ENCODE peak calls at places on chromosomes 2 and 18, in six cellular contexts. L is GM23338, G is A549, Q is body of pancreas, Y is colonic mucosa, I is cardiac muscle cell. O is an unnamed sample.

GRCh38 chr2:138602166-138602460 is 100.5 kb downstream of the SPOPL start:
- DNase-seq in G (no peak), Q (no peak), L (peak), Y (no peak), I (no peak), O (no peak)

GRCh38 chr2:118709786-118710185 is 137.7 kb downstream of the EN1 start:
- DNase-seq in I (no peak), Q (peak), L (no peak), Y (no peak), G (no peak), O (no peak)

GRCh38 chr2:50143822-50144575 is 887.9 kb downstream of the NRXN1 start:
- DNase-seq in G (peak), Y (no peak), I (peak), Q (peak), L (peak), O (peak)

GRCh38 chr2:64692401-64692800 is 38.7 kb upstream of the SERTAD2 start:
- DNase-seq in L (no peak), Y (no peak), Q (no peak), G (no peak), I (peak), O (peak)

GRCh38 chr2:158837645-158838044 is 42.5 kb downstream of the DAPL1 start:
- DNase-seq in G (no peak), Q (no peak), Y (no peak), I (no peak), L (no peak), O (no peak)

GRCh38 chr2:224946911-224947310 is 95.4 kb downstream of the DOCK10 start:
- DNase-seq in Y (no peak), L (no peak), Q (no peak), G (no peak), I (peak), O (peak)

GRCh38 chr2:97675714-97676113 is 6.2 kb downstream of the C2orf92 start:
- DNase-seq in G (no peak), Y (no peak), L (no peak), I (no peak), Q (no peak), O (no peak)

GRCh38 chr2:201256001-201256544 is 4.3 kb upstream of the CASP8 start:
- DNase-seq in I (no peak), G (no peak), L (no peak), Q (no peak), Y (no peak), O (no peak)

GRCh38 chr2:172082105-172082943 is 3.0 kb upstream of the DLX1 start:
- DNase-seq in Y (no peak), I (no peak), L (peak), G (no peak), Q (no peak), O (no peak)

GRCh38 chr18:2881490-2882195 is 34.8 kb downstream of the EMILIN2 start:
- DNase-seq in L (no peak), Y (no peak), Q (peak), I (peak), G (no peak), O (no peak)

GRCh38 chr2:147098946-147099345 is 745.9 kb upstream of the ACVR2A start:
- DNase-seq in L (no peak), I (peak), Q (no peak), G (no peak), Y (no peak), O (no peak)

GRCh38 chr2:146764301-146764700 is 1080.5 kb upstream of the ACVR2A start:
- DNase-seq in I (peak), G (no peak), Y (no peak), L (no peak), Q (no peak), O (no peak)

GRCh38 chr2:230950833-230951339 is 25.8 kb upstream of the GPR55 start:
- DNase-seq in Q (no peak), Y (no peak), L (no peak), I (no peak), G (no peak), O (no peak)

GRCh38 chr18:47407736-47408135 is 156.3 kb upstream of the SKOR2 start:
- DNase-seq in Q (no peak), I (no peak), Y (no peak), L (no peak), G (no peak), O (no peak)

GRCh38 chr2:157662401-157662800 is 33.7 kb upstream of the ACVR1C start:
- DNase-seq in G (no peak), I (no peak), Q (no peak), Y (no peak), L (no peak), O (peak)

GRCh38 chr2:238847432-238847801 is 468 bp upstream of the TWIST2 start:
- DNase-seq in L (peak), Y (no peak), G (no peak), I (no peak), Q (no peak), O (no peak)

GRCh38 chr2:85091838-85092237 is 41.4 kb upstream of the TCF7L1 start:
- DNase-seq in L (no peak), Y (no peak), Q (no peak), I (no peak), G (no peak), O (no peak)

GRCh38 chr2:169523681-169524080 is 14.2 kb downstream of the KLHL41 start:
- DNase-seq in Y (no peak), G (no peak), L (no peak), Q (no peak), I (no peak), O (no peak)

GRCh38 chr2:163675389-163675788 is 60.4 kb downstream of the FIGN start:
- DNase-seq in Q (no peak), G (no peak), I (no peak), Y (no peak), L (no peak), O (no peak)

GRCh38 chr2:71792926-71793761 is 339.8 kb downstream of the DYSF start:
- DNase-seq in Q (no peak), L (no peak), I (peak), Y (no peak), G (no peak), O (no peak)

GRCh38 chr2:179987916-179988315 is 19.2 kb downstream of the CWC22 start:
- DNase-seq in Y (no peak), I (no peak), Q (no peak), L (peak), G (no peak), O (no peak)

GRCh38 chr2:50956886-50957285 is 75.0 kb downstream of the NRXN1 start:
- DNase-seq in I (peak), L (no peak), G (no peak), Y (no peak), Q (no peak), O (no peak)

GRCh38 chr2:70977605-70978205 is 725 bp upstream of the ANKRD53 start:
- DNase-seq in Y (no peak), G (no peak), I (peak), Q (peak), L (peak), O (peak)

GRCh38 chr2:10566021-10566420 is 117.9 kb upstream of the ODC1 start:
- DNase-seq in I (no peak), Q (no peak), L (no peak), Y (no peak), G (no peak), O (no peak)

GRCh38 chr2:100178085-100178788 is 35.8 kb upstream of the AFF3 start:
- DNase-seq in G (peak), Y (peak), Q (peak), I (peak), L (peak), O (peak)

GRCh38 chr2:37882036-37882435 is 43.1 kb upstream of the RMDN2 start:
- DNase-seq in Q (no peak), L (no peak), Y (no peak), I (no peak), G (no peak), O (no peak)

GRCh38 chr2:95539836-95540235 is 52.0 kb upstream of the TRIM43 start:
- DNase-seq in L (no peak), I (no peak), Y (no peak), Q (no peak), G (no peak), O (no peak)

GRCh38 chr2:166126014-166126639 is 1.7 kb downstream of the SCN1A start:
- DNase-seq in G (no peak), I (peak), Q (no peak), L (no peak), Y (no peak), O (no peak)

GRCh38 chr2:217833439-217833838 is 169.4 kb downstream of the TNS1 start:
- DNase-seq in I (no peak), Y (no peak), L (no peak), Q (no peak), G (no peak), O (no peak)

GRCh38 chr18:7566587-7567486 is at the start of gene PTPRM:
- DNase-seq in Y (peak), Q (peak), G (peak), L (peak), I (peak), O (peak)

GRCh38 chr18:79692886-79693285 is 13.3 kb downstream of the CTDP1 start:
- DNase-seq in I (no peak), G (no peak), Q (no peak), Y (no peak), L (no peak), O (no peak)

GRCh38 chr2:131828164-131828561 is 300.5 kb downstream of the CCDC74A start:
- DNase-seq in Y (no peak), L (no peak), I (no peak), Q (no peak), G (no peak), O (no peak)

GRCh38 chr2:50333501-50334228 is 698.3 kb downstream of the NRXN1 start:
- DNase-seq in L (no peak), Y (no peak), I (no peak), G (no peak), Q (no peak), O (no peak)

GRCh38 chr2:98118161-98118560 is 31.2 kb downstream of the VWA3B start:
- DNase-seq in G (no peak), L (no peak), Y (no peak), I (peak), Q (no peak), O (no peak)

GRCh38 chr2:153770359-153770991 is 101.2 kb upstream of the GALNT13 start:
- DNase-seq in G (peak), I (no peak), Y (no peak), L (peak), Q (no peak), O (peak)
- H3K27ac ChIP-seq in G (no peak), I (no peak), Y (no peak), L (no peak), Q (no peak), O (no peak)

GRCh38 chr2:120595739-120596138 is 139.9 kb upstream of the GLI2 start:
- DNase-seq in I (no peak), L (no peak), G (no peak), Y (no peak), Q (no peak), O (no peak)
- H3K27ac ChIP-seq in I (no peak), L (no peak), G (no peak), Y (no peak), Q (no peak), O (no peak)

DNA sequence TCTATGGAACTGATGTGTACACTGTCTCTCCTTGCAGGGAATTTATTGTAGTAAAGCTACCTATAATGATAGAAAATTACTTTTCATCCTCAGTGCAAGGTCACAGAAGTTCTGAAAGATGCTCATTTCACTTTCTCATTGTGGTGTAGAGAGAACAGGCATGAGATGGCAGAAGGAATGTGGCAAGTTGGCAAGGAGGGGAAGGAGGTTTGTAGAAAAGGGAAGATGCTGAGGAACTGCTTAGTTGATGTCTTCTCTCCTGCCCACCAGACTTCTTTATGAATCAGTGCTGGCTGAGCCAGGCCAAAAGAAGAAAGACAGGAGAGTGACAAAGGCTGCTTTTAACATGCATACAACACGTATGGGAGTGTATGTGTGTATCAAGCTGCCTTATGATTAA is 164.4 kb downstream of the PRPF40A start:
- DNase-seq in G (no peak), I (no peak), Q (no peak), L (no peak), Y (no peak), O (no peak)
- H3K27ac ChIP-seq in G (no peak), I (no peak), Q (no peak), L (no peak), Y (no peak), O (no peak)

GRCh38 chr18:49151482-49151881 is 200.7 kb upstream of the SMAD7 start:
- DNase-seq in I (no peak), G (no peak), Q (no peak), Y (no peak), L (no peak), O (no peak)

GRCh38 chr18:49160075-49160930 is 209.5 kb upstream of the SMAD7 start:
- DNase-seq in Q (no peak), I (no peak), Y (no peak), L (no peak), G (no peak), O (no peak)

GRCh38 chr18:49152885-49153284 is 202.1 kb upstream of the SMAD7 start:
- DNase-seq in I (no peak), Y (no peak), Q (no peak), G (no peak), L (no peak), O (no peak)

GRCh38 chr18:49155410-49155809 is 204.6 kb upstream of the SMAD7 start:
- DNase-seq in I (no peak), L (no peak), Q (no peak), G (no peak), Y (no peak), O (no peak)

DNA sequence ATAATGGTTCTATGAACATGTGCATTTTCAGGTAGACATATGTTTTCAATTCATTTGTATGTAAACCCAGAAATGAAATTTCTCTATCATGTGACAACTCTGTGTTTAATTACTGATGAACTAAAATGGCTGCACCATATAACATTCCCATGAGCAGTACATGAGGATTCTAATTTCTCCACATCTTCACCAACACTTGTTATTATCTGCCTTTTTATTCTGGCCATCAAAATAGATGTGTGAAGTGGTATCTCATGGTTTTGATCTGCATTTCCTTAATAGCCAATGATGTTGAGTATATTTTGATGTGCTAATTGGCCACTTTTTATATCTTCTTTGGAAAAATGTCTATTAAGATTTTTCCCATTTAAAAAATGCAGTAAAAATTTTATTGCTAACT is 205.1 kb upstream of the SMAD7 start:
- DNase-seq in L (no peak), G (no peak), Y (no peak), I (no peak), Q (no peak), O (no peak)
- H3K27ac ChIP-seq in L (no peak), G (no peak), Y (no peak), I (no peak), Q (no peak), O (no peak)

O was measured in small intestine.